ENCODE peak calls at places on chromosomes 5 and 9, in nine cellular contexts. Y is H9, L is HFFc6, X is mucosa of gallbladder, D is GM23338, C is GM04504, P is RKO, E is hepatic stellate cell, N is hypothalamus. Z is an unnamed sample.
A peak's percentile ranks its signal among the peaks of the same experiment; 100 is the strongest.

GRCh38 chr9:30815585-30815984 is 1568.9 kb upstream of the ACO1 start:
- DNase-seq in E (no peak), Y (no peak), D (peak; percentile 24), C (no peak), L (no peak), X (no peak), P (no peak), N (no peak), Z (no peak)

GRCh38 chr5:157115012-157115411 is 6.2 kb upstream of the HAVCR2 start:
- DNase-seq in X (no peak), N (no peak), D (no peak), P (no peak), C (no peak), L (no peak), E (no peak), Y (no peak), Z (no peak)

GRCh38 chr9:6646028-6646636 is 603 bp upstream of the GLDC start:
- DNase-seq in C (no peak), D (no peak), X (no peak), E (no peak), P (no peak), N (no peak), L (no peak), Y (peak; percentile 30), Z (no peak)

GRCh38 chr5:36585696-36586095 is 20.7 kb upstream of the SLC1A3 start:
- DNase-seq in N (no peak), D (no peak), L (no peak), P (no peak), C (no peak), E (no peak), Y (no peak), X (no peak), Z (no peak)

GRCh38 chr5:1983401-1983800 is 100.7 kb upstream of the IRX4 start:
- DNase-seq in L (no peak), N (no peak), E (no peak), Y (no peak), P (no peak), X (peak; percentile 2), C (no peak), D (peak; percentile 25), Z (no peak)

GRCh38 chr9:23717505-23717904 is 108.5 kb downstream of the ELAVL2 start:
- DNase-seq in P (no peak), D (no peak), E (no peak), C (no peak), X (no peak), L (no peak), N (no peak), Y (no peak), Z (no peak)

GRCh38 chr5:67257500-67257899 is 60.9 kb upstream of the CD180 start:
- DNase-seq in X (no peak), E (no peak), L (no peak), N (no peak), Y (no peak), C (no peak), D (no peak), P (no peak), Z (no peak)

GRCh38 chr5:72161951-72162350 is 54.7 kb downstream of the MAP1B start:
- DNase-seq in C (no peak), N (no peak), E (no peak), Y (no peak), X (no peak), L (no peak), D (no peak), P (peak; percentile 12), Z (no peak)

GRCh38 chr9:108184941-108185340 is 670.8 kb downstream of the ACTL7B start:
- DNase-seq in L (no peak), E (no peak), N (no peak), C (no peak), D (no peak), X (no peak), Y (no peak), P (no peak), Z (no peak)

GRCh38 chr5:143390941-143391340 is 12.5 kb downstream of the NR3C1 start:
- DNase-seq in N (no peak), E (no peak), L (no peak), X (no peak), D (no peak), C (no peak), Y (no peak), P (no peak), Z (no peak)

GRCh38 chr9:129171993-129172751 is 5.9 kb downstream of the IER5L start:
- DNase-seq in Y (no peak), D (no peak), N (no peak), L (no peak), X (no peak), P (no peak), E (no peak), C (no peak), Z (no peak)

GRCh38 chr5:172701336-172702061 is 60.4 kb downstream of the NEURL1B start:
- DNase-seq in D (no peak), E (no peak), X (no peak), L (no peak), C (no peak), P (no peak), Y (no peak), N (no peak), Z (no peak)

GRCh38 chr5:174177976-174178600 is 132.6 kb downstream of the NSG2 start:
- DNase-seq in N (no peak), P (no peak), D (no peak), E (no peak), X (peak; percentile 80), Y (peak; percentile 13), L (no peak), C (no peak), Z (no peak)

GRCh38 chr9:36218411-36218901 is 27.7 kb downstream of the CLTA start:
- DNase-seq in Y (no peak), D (no peak), L (no peak), X (peak; percentile 30), P (no peak), C (no peak), E (no peak), N (no peak), Z (no peak)

GRCh38 chr5:151880304-151880703 is 44.3 kb downstream of the GLRA1 start:
- DNase-seq in X (no peak), L (no peak), E (no peak), N (no peak), C (no peak), P (no peak), D (no peak), Y (no peak), Z (no peak)

GRCh38 chr9:93658184-93658925 is 82.0 kb downstream of the PHF2 start:
- DNase-seq in E (no peak), C (no peak), X (no peak), P (no peak), N (no peak), L (no peak), D (no peak), Y (no peak), Z (no peak)

GRCh38 chr5:157306690-157307089 is 40.8 kb downstream of the CYFIP2 start:
- DNase-seq in C (no peak), Y (no peak), L (no peak), P (no peak), D (no peak), E (no peak), N (no peak), X (no peak), Z (no peak)

Z was measured in HFF-Myc.